ENCODE peak calls at places on chromosome 10, in six cellular contexts. One of them, this sample, is unnamed.

GRCh38 chr10:6737080-6737641 is 157.1 kb upstream of the PRKCQ start:
- DNase-seq in endothelial cell: no peak
- DNase-seq in neural progenitor cell: no peak
- DNase-seq in effector CD4-positive, alpha-beta T cell: no peak
- DNase-seq in mesothelial cell of epicardium: no peak
- DNase-seq in mammary epithelial cell: peak
- DNase-seq in this sample: no peak

GRCh38 chr10:89332718-89333281 is 5.0 kb downstream of the IFIT3 start:
- DNase-seq in endothelial cell: no peak
- DNase-seq in neural progenitor cell: no peak
- DNase-seq in effector CD4-positive, alpha-beta T cell: no peak
- DNase-seq in mesothelial cell of epicardium: no peak
- DNase-seq in mammary epithelial cell: no peak
- DNase-seq in this sample: no peak

GRCh38 chr10:108791794-108792474 is 1131.4 kb downstream of the XPNPEP1 start:
- DNase-seq in endothelial cell: no peak
- DNase-seq in neural progenitor cell: no peak
- DNase-seq in effector CD4-positive, alpha-beta T cell: no peak
- DNase-seq in mesothelial cell of epicardium: no peak
- DNase-seq in mammary epithelial cell: no peak
- DNase-seq in this sample: no peak

GRCh38 chr10:100743626-100744135 is 1.7 kb upstream of the PAX2 start:
- DNase-seq in endothelial cell: no peak
- DNase-seq in neural progenitor cell: peak
- DNase-seq in effector CD4-positive, alpha-beta T cell: no peak
- DNase-seq in mesothelial cell of epicardium: no peak
- DNase-seq in mammary epithelial cell: peak
- DNase-seq in this sample: no peak

GRCh38 chr10:43687373-43687772 is 38.7 kb upstream of the ZNF32 start:
- DNase-seq in endothelial cell: no peak
- DNase-seq in neural progenitor cell: no peak
- DNase-seq in effector CD4-positive, alpha-beta T cell: no peak
- DNase-seq in mesothelial cell of epicardium: no peak
- DNase-seq in mammary epithelial cell: no peak
- DNase-seq in this sample: no peak

GRCh38 chr10:117578490-117578889 is 35.9 kb downstream of the EMX2 start:
- DNase-seq in endothelial cell: no peak
- DNase-seq in neural progenitor cell: no peak
- DNase-seq in effector CD4-positive, alpha-beta T cell: no peak
- DNase-seq in mesothelial cell of epicardium: no peak
- DNase-seq in mammary epithelial cell: no peak
- DNase-seq in this sample: no peak

GRCh38 chr10:72567884-72568283 is 58.0 kb downstream of the MICU1 start:
- DNase-seq in endothelial cell: peak
- DNase-seq in neural progenitor cell: peak
- DNase-seq in effector CD4-positive, alpha-beta T cell: no peak
- DNase-seq in mesothelial cell of epicardium: no peak
- DNase-seq in mammary epithelial cell: no peak
- DNase-seq in this sample: no peak

GRCh38 chr10:87868277-87868676 is 4.9 kb downstream of the PTEN start:
- DNase-seq in endothelial cell: no peak
- DNase-seq in neural progenitor cell: no peak
- DNase-seq in effector CD4-positive, alpha-beta T cell: no peak
- DNase-seq in mesothelial cell of epicardium: no peak
- DNase-seq in mammary epithelial cell: peak
- DNase-seq in this sample: no peak

GRCh38 chr10:28914721-28915120 is 237.4 kb downstream of the BAMBI start:
- DNase-seq in endothelial cell: no peak
- DNase-seq in neural progenitor cell: no peak
- DNase-seq in effector CD4-positive, alpha-beta T cell: no peak
- DNase-seq in mesothelial cell of epicardium: no peak
- DNase-seq in mammary epithelial cell: no peak
- DNase-seq in this sample: no peak